ENCODE peak calls at places on chromosomes 4 and X, in eight cellular contexts. B, R, V, M, H, P, D and T are unnamed samples. For H3K27me3, the result is how much of the 10 kb centered on the place peaks cover.

GRCh38 chr4:926538-926937 is 5.6 kb downstream of the GAK start:
- DNase-seq in D (peak), H (no peak), B (no peak), V (no peak), M (no peak), R (no peak), P (peak), T (no peak)

GRCh38 chrX:153934473-153935325 is at the start of gene NAA10:
- DNase-seq in H (peak), P (peak), R (peak), M (peak), B (no peak), V (peak), D (peak), T (peak)

GRCh38 chr4:169311643-169312365 is 41.0 kb upstream of the SH3RF1 start:
- DNase-seq in B (no peak), D (peak), P (peak), V (no peak), M (no peak), H (no peak), R (no peak), T (no peak)

GRCh38 chrX:52839137-52839536 is 28.1 kb downstream of the XAGE5 start:
- DNase-seq in V (no peak), H (no peak), B (no peak), M (no peak), P (no peak), R (no peak), D (no peak), T (no peak)

GRCh38 chr4:89111833-89112563 is 665 bp downstream of the TIGD2 start:
- DNase-seq in D (peak), R (no peak), H (no peak), B (no peak), M (no peak), P (peak), V (no peak), T (no peak)

GRCh38 chrX:16946971-16947562 is 609 bp downstream of the REPS2 start:
- DNase-seq in R (no peak), V (no peak), M (peak), P (no peak), H (peak), D (no peak), B (no peak), T (no peak)

GRCh38 chrX:42664706-42665105 is 113.3 kb downstream of the PPP1R2C start:
- DNase-seq in D (no peak), R (no peak), B (no peak), P (no peak), H (no peak), V (no peak), M (no peak), T (no peak)

GRCh38 chrX:47723689-47724088 is 64.7 kb upstream of the UXT start:
- DNase-seq in M (no peak), D (no peak), V (no peak), B (no peak), R (no peak), H (no peak), P (no peak), T (no peak)

GRCh38 chr4:24160358-24160757 is 270.5 kb upstream of the PPARGC1A start:
- DNase-seq in P (no peak), D (peak), M (no peak), R (no peak), V (no peak), B (no peak), H (no peak), T (no peak)

GRCh38 chrX:72306085-72306801 is 529 bp upstream of the CITED1 start:
- DNase-seq in P (no peak), D (no peak), R (no peak), B (no peak), V (no peak), H (no peak), M (no peak), T (no peak)

GRCh38 chrX:118565853-118566252 is 70.2 kb downstream of the DOCK11 start:
- DNase-seq in V (no peak), D (no peak), M (no peak), P (no peak), R (no peak), B (no peak), H (no peak), T (no peak)

GRCh38 chr4:143336828-143337599 is at the start of gene GAB1:
- DNase-seq in H (peak), V (peak), R (no peak), D (peak), B (peak), M (peak), P (peak), T (no peak)

GRCh38 chrX:69253821-69254220 is 88.6 kb upstream of the PJA1 start:
- DNase-seq in R (no peak), P (no peak), M (no peak), B (no peak), H (no peak), V (no peak), D (no peak), T (no peak)

GRCh38 chr4:26161030-26161824 is 159.6 kb upstream of the RBPJ start:
- DNase-seq in M (no peak), D (no peak), H (no peak), V (no peak), B (peak), P (peak), R (no peak), T (no peak)

GRCh38 chr4:8910100-8910821 is 38.6 kb upstream of the HMX1 start:
- DNase-seq in B (peak), V (no peak), R (no peak), D (no peak), M (no peak), P (no peak), H (peak), T (no peak)

GRCh38 chr4:157582141-157582540 is 361.6 kb downstream of the GRIA2 start:
- DNase-seq in R (no peak), H (no peak), P (no peak), M (no peak), B (no peak), D (no peak), V (no peak), T (no peak)

GRCh38 chr4:77047037-77047436 is 28.8 kb downstream of the CCNI start:
- DNase-seq in D (no peak), R (no peak), V (no peak), B (no peak), M (no peak), H (no peak), P (peak), T (no peak)
- TF ChIP-seq CTCF in D (peak), R (peak), V (no peak), B (no peak), M (peak), H (no peak), P (peak), T (no peak)

GRCh38 chrX:135435139-135435922 is 13.6 kb downstream of the SMIM10L2A start:
- DNase-seq in R (no peak), M (no peak), D (no peak), P (no peak), H (no peak), B (no peak), V (no peak), T (no peak)

GRCh38 chrX:135436456-135436855 is 14.7 kb downstream of the SMIM10L2A start:
- DNase-seq in V (no peak), P (no peak), H (peak), M (no peak), D (no peak), R (no peak), B (no peak), T (no peak)

GRCh38 chrX:135436966-135437866 is 15.5 kb downstream of the SMIM10L2A start:
- DNase-seq in P (no peak), D (no peak), R (no peak), M (no peak), V (no peak), B (no peak), H (peak), T (no peak)

GRCh38 chrX:135434258-135435138 is 12.8 kb downstream of the SMIM10L2A start:
- DNase-seq in P (no peak), H (peak), M (no peak), B (no peak), R (no peak), D (no peak), V (no peak), T (no peak)

DNA sequence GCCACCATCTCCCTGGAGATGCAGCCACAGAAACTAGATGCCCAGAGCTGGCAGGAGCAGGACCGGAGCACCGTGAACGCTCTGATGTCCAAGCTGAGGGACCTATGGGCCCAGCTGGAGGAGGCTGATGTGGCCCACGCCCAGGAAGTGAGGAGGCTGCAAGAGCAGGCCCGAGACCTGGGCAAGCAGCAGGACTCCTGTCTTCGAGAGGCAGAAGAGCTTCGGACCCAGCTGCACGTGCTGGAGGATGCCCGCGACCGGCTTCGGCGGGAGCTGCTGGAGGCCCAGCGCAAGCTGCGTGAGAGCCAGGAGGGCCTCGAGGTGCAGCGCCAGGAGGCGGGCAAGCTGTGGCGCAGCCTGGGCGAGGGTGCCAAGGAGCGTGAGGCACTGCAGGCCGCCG is 14.2 kb downstream of the SMIM10L2A start:
- DNase-seq in V (no peak), H (no peak), R (no peak), B (no peak), M (no peak), P (no peak), D (no peak), T (no peak)
- H3K27me3 ChIP-seq in V (under half), H (under half), R (under half), B (under half), M (under half), P (under half), D (under half), T (under half)

GRCh38 chr4:102625232-102625930 is 124.2 kb downstream of the NFKB1 start:
- DNase-seq in D (peak), H (no peak), R (peak), V (peak), M (no peak), P (peak), B (no peak), T (peak)

GRCh38 chr4:102620697-102621497 is 119.7 kb downstream of the NFKB1 start:
- DNase-seq in R (no peak), P (peak), D (peak), B (no peak), V (no peak), M (no peak), H (no peak), T (no peak)

GRCh38 chr4:102627831-102628523 is 126.8 kb downstream of the NFKB1 start:
- DNase-seq in P (peak), R (no peak), M (no peak), B (no peak), H (no peak), D (peak), V (no peak), T (no peak)

DNA sequence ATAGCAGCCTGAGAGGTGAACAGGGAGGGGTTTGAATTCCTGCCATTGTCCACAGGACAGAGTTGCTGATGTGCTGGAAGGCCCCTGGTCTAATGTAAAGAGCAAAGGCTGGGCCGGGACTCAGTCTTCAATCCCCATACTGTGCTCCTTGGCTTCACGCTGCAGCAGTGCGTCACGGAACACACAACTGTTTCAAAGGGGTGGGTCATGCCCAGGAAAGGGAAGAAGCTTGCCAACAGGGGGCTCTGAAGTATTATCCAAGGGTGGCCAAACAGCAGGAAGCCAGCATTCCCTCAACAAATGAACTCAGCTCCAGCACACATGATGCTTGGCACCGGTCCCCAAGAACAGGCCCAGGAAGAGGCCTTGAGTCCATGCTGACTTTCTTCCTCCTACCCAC is 122.5 kb downstream of the NFKB1 start:
- DNase-seq in H (no peak), D (no peak), M (no peak), B (no peak), R (no peak), V (no peak), P (peak), T (no peak)
- TF ChIP-seq CTCF in H (no peak), D (peak), M (no peak), B (no peak), R (no peak), V (no peak), P (peak), T (no peak)

GRCh38 chr4:16450031-16450430 is 223.8 kb upstream of the TAPT1 start:
- DNase-seq in H (no peak), R (no peak), V (no peak), B (no peak), M (no peak), D (no peak), P (no peak), T (no peak)

GRCh38 chr4:16449381-16449780 is 223.1 kb upstream of the TAPT1 start:
- DNase-seq in M (no peak), H (no peak), B (no peak), P (no peak), D (no peak), V (no peak), R (no peak), T (no peak)

GRCh38 chr4:16450724-16451123 is 224.5 kb upstream of the TAPT1 start:
- DNase-seq in H (no peak), B (no peak), M (no peak), D (no peak), V (no peak), R (no peak), P (peak), T (no peak)

GRCh38 chr4:16443504-16444088 is 217.3 kb upstream of the TAPT1 start:
- DNase-seq in B (no peak), R (no peak), V (no peak), H (no peak), M (no peak), D (peak), P (peak), T (no peak)

DNA sequence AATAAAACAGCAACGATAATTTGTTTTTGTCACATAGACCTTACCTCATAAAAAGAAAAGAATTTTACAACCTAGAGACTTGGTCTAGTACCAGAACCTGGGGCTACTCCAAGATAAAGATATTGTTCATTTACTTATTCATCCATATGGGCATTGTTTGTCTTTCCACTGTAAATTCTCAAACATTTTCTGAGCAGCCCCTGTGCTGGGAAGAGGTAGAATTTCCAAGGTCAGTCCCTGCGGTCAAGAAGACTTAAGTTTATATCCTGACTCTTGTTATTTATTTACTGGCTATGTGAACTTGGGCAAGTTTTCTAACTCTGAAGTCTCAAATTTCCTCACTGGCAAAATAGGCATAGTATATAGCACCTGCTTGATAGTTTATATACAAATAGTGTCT is 222.0 kb upstream of the TAPT1 start:
- DNase-seq in M (no peak), V (no peak), P (no peak), D (no peak), B (no peak), H (no peak), R (no peak), T (no peak)
- H3K27me3 ChIP-seq in M (under half), V (under half), P (under half), D (under half), B (under half), H (under half), R (under half), T (under half)

GRCh38 chrX:102712216-102712966 is at the start of gene GPRASP2:
- DNase-seq in B (no peak), D (no peak), M (peak), V (peak), H (peak), R (no peak), P (no peak), T (no peak)

GRCh38 chrX:102711872-102712215 is 404 bp upstream of the GPRASP2 start:
- DNase-seq in M (no peak), V (no peak), H (no peak), B (no peak), P (no peak), R (no peak), D (no peak), T (no peak)

GRCh38 chrX:102714994-102715393 is 2.7 kb downstream of the GPRASP2 start:
- DNase-seq in M (no peak), D (no peak), B (no peak), R (no peak), P (no peak), V (no peak), H (no peak), T (no peak)

GRCh38 chrX:102715967-102716366 is 3.7 kb downstream of the GPRASP2 start:
- DNase-seq in P (no peak), H (no peak), R (no peak), V (no peak), B (no peak), D (no peak), M (no peak), T (no peak)

DNA sequence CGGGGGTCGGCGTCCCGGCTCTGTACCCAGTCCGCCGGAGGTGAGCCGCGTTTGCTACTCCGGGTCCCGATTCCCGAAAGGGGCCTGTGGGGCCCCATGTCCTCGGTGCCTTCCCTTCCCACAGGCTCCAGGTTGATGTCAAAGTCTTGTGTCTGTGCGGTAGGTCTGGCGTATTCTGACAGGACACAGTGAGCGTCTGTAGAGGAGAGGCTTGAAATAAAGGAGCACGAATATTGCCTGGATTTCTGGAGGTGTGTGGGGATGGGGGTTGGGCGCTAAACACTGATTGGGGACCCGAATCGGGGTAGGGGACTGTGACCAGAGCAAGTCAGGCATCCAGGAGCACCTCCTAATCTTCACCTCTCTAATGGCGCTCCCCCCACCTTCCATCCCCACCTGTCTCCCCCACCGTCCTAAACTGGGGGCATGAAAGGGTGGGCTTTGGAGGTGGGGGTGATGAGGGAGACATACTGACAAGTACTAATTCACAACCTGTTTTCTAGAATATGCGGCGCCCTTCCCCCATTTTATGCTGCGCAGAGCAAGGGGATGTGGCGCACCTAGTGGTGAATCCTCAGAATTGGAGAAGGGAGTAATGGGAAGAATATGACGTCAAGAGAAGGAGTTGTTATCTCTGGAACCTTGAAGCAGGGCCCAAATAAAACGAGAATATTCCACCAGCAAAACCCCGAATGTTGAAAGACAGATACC is 874 bp downstream of the GPRASP2 start:
- DNase-seq in H (no peak), R (no peak), B (peak), V (peak), D (peak), P (peak), M (peak), T (no peak)
- TF ChIP-seq CTCF in H (peak), R (no peak), B (peak), V (peak), D (peak), P (peak), M (peak), T (peak)

GRCh38 chr4:39495446-39496208 is 31.6 kb downstream of the UGDH start:
- DNase-seq in M (no peak), P (no peak), V (no peak), B (no peak), R (no peak), H (no peak), D (peak), T (no peak)

GRCh38 chr4:39494354-39494753 is 32.9 kb downstream of the UGDH start:
- DNase-seq in B (peak), P (no peak), V (no peak), M (no peak), R (no peak), D (no peak), H (no peak), T (no peak)

GRCh38 chr4:39498724-39499014 is 28.6 kb downstream of the UGDH start:
- DNase-seq in D (no peak), H (no peak), P (no peak), M (no peak), V (no peak), B (no peak), R (no peak), T (no peak)

GRCh38 chr4:39502034-39502658 is 25.1 kb downstream of the UGDH start:
- DNase-seq in M (no peak), R (no peak), B (no peak), D (peak), P (peak), H (no peak), V (no peak), T (no peak)

DNA sequence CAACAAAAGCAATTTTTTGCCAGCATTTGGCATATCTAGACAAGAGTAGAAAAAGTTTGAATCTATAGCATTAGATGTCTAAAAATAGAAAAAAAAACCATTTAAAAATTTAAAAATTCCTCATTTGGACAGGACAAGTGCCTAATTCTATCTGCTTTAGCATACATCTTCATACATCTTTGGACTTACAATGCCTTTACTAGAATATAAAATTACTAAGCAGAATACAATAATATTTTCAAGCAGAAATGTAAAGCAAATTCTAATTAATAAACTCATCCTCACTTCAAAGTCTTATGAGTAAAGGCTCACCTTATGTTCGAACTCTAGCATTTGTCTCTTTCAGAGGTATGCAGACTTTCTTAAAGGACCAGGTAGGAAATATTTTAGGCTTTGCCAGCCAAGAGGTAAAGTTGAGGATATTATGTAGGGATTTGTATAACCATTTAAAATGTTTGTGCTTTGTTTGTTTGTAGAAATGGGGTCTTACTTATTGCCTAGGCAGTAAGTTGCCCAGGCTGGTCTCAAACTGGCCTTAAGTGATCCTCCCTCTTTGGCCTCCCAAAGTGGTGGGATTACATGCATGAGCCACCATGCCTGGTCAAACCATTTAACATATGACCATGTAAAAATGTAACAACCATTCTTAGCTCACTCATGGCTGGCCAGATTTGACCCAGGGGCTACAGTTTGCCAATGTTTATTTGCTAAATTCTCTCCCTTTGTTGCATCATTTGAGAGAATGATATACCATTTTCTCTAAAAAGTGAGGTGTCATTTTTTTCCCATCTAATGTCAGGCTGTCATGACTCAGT is 29.1 kb downstream of the UGDH start:
- DNase-seq in R (no peak), D (no peak), B (peak), V (no peak), H (no peak), M (no peak), P (peak), T (no peak)
- H3K27me3 ChIP-seq in R (under half), D (under half), B (under half), V (under half), H (under half), M (under half), P (under half), T (under half)

GRCh38 chr4:67393007-67393406 is 152.3 kb downstream of the CENPC start:
- DNase-seq in B (no peak), D (no peak), V (no peak), P (no peak), R (no peak), H (no peak), M (no peak), T (no peak)
- TF ChIP-seq CTCF in B (no peak), D (no peak), V (no peak), P (no peak), R (no peak), H (no peak), M (no peak), T (no peak)